ENCODE peak calls at places on chromosomes 7 and 10, in ten cellular contexts. I is left ventricle myocardium inferior; Q is cardiac muscle cell; K is fibroblast of lung; L is NT2/D1; F is CD8-positive, alpha-beta T cell; H is IMR-90; O is heart right ventricle; B is pancreas; S is psoas muscle. R is an unnamed sample.

GRCh38 chr10:53664620-53665019 is 892.0 kb upstream of the MBL2 start:
- DNase-seq in I (no peak), K (peak; percentile 76), B (no peak), Q (peak; percentile 0), L (no peak), H (no peak), O (no peak), F (no peak), S (no peak), R (no peak)

GRCh38 chr10:52474265-52474664 is 160.2 kb downstream of the DKK1 start:
- DNase-seq in Q (no peak), L (no peak), B (no peak), K (no peak), S (no peak), O (no peak), F (no peak), I (no peak), H (no peak), R (no peak)

GRCh38 chr10:31197886-31198285 is 121.1 kb upstream of the ZEB1 start:
- DNase-seq in S (no peak), F (no peak), L (no peak), K (no peak), I (no peak), Q (no peak), O (no peak), H (peak; percentile 78), B (no peak), R (no peak)

GRCh38 chr10:71531485-71532446 is 135.0 kb downstream of the CDH23 start:
- DNase-seq in H (no peak), Q (no peak), B (no peak), S (no peak), L (no peak), O (no peak), I (no peak), F (no peak), K (no peak), R (no peak)

GRCh38 chr10:92916433-92916832 is 68.1 kb downstream of the EXOC6 start:
- DNase-seq in Q (no peak), H (no peak), S (no peak), B (no peak), O (no peak), I (no peak), L (peak; percentile 28), F (no peak), K (no peak), R (no peak)

GRCh38 chr7:4851459-4852422 is 10.1 kb downstream of the PAPOLB start:
- DNase-seq in O (no peak), H (no peak), S (no peak), F (no peak), Q (no peak), I (no peak), L (no peak), B (no peak), K (no peak), R (no peak)

GRCh38 chr10:65861249-65861648 is 1064.6 kb upstream of the LRRTM3 start:
- DNase-seq in F (no peak), S (no peak), B (no peak), L (no peak), K (peak; percentile 16), Q (no peak), I (no peak), H (no peak), O (no peak), R (no peak)

GRCh38 chr7:40393660-40394059 is 258.9 kb downstream of the SUGCT start:
- DNase-seq in S (no peak), Q (no peak), F (no peak), B (no peak), H (no peak), K (no peak), O (no peak), L (no peak), I (no peak), R (no peak)

GRCh38 chr10:102113261-102113955 is 6.8 kb downstream of the LDB1 start:
- DNase-seq in S (no peak), O (no peak), H (no peak), K (no peak), Q (no peak), L (no peak), F (no peak), B (no peak), I (no peak), R (no peak)

GRCh38 chr10:102114861-102115618 is 5.1 kb downstream of the LDB1 start:
- DNase-seq in L (peak; percentile 80), I (peak; percentile 92), B (peak; percentile 94), S (peak; percentile 90), Q (peak; percentile 84), O (peak; percentile 92), K (peak; percentile 71), F (peak; percentile 80), H (peak; percentile 65), R (peak; percentile 96)

GRCh38 chr10:102115775-102116174 is 4.4 kb downstream of the LDB1 start:
- DNase-seq in B (no peak), F (no peak), S (no peak), Q (peak; percentile 18), K (no peak), O (no peak), I (no peak), H (peak; percentile 24), L (no peak), R (no peak)

GRCh38 chr10:102112210-102112817 is 7.9 kb downstream of the LDB1 start:
- DNase-seq in F (no peak), L (no peak), Q (no peak), H (no peak), B (no peak), O (no peak), K (no peak), S (no peak), I (no peak), R (no peak)

GRCh38 chr10:102113956-102114857 is 6.0 kb downstream of the LDB1 start:
- DNase-seq in L (no peak), B (peak; percentile 67), Q (no peak), H (no peak), K (no peak), S (peak; percentile 31), I (peak; percentile 35), O (no peak), F (no peak), R (peak; percentile 81)
- H3K4me1 ChIP-seq in L (peaks cover 8% of the 10 kb centered on the region), B (peaks cover 30% of the 10 kb centered on the region), Q (peaks cover 50% of the 10 kb centered on the region), H (peaks cover 36% of the 10 kb centered on the region), K (peaks cover 34% of the 10 kb centered on the region), S (peaks cover 61% of the 10 kb centered on the region), I (peaks cover 76% of the 10 kb centered on the region), O (peaks cover 67% of the 10 kb centered on the region), F (peaks cover 63% of the 10 kb centered on the region), R (no peaks in the 10 kb centered on the region)

DNA sequence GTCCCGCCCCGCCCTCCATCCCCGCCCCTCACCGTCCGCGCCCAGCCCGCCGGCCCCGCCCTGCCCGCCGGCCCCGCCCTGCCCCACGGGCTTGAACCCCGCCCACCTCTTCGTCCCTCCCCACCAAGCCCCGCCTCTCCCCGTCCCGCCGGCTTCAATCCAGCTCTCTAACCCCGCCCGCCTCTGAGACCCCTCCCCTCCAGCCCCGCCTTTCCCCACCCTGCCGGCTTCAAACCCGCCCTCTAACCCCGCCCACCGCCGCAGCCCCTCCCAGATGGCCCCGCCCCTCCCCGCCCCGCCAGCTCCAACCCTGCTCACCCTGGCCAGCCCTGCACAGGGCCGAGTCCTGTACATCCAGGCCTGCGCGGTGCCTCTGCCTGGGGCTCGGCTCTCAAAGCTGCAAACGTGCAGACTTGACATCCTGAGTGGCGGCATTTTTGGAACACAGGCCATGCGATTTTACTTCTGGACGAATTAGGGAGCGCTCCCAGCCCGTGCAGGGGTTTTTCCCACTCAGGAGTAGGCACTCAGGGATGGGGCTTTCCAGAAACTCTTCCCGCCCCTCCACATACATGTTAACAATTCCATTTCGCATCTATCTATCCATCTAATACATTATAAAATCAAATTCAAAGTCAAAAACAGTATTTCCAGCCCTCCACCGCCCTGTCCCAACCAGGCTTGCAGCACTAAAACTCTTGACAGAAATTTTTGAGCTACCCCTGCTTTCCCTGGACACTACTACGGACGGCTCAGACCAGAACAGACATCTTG is 475 bp upstream of the NMT2 start:
- DNase-seq in F (peak; percentile 96), H (peak; percentile 94), K (peak; percentile 97), I (peak; percentile 96), S (peak; percentile 95), Q (peak; percentile 98), O (peak; percentile 97), B (peak; percentile 97), L (peak; percentile 80), R (peak; percentile 99)
- H3K4me3 ChIP-seq in F (peak overlapping the region; percentile 42), H (no peak overlapping the region), K (no peak overlapping the region), I (peak overlapping the region; percentile 55), S (peak overlapping the region; percentile 48), Q (no peak overlapping the region), O (peak overlapping the region; percentile 22), B (peak overlapping the region; percentile 13), L (no peak overlapping the region), R (no peak overlapping the region)

GRCh38 chr7:47549397-47549796 is 32.5 kb downstream of the TNS3 start:
- DNase-seq in L (no peak), K (no peak), S (no peak), O (no peak), Q (no peak), H (no peak), F (no peak), I (no peak), B (no peak), R (no peak)

GRCh38 chr7:47549916-47550315 is 32.0 kb downstream of the TNS3 start:
- DNase-seq in F (no peak), O (no peak), I (no peak), S (no peak), B (no peak), Q (no peak), H (no peak), L (no peak), K (no peak), R (no peak)

GRCh38 chr7:47546171-47546570 is 35.7 kb downstream of the TNS3 start:
- DNase-seq in L (no peak), O (no peak), B (no peak), K (no peak), Q (no peak), F (no peak), I (no peak), H (no peak), S (no peak), R (no peak)

GRCh38 chr7:47546728-47547494 is 35.0 kb downstream of the TNS3 start:
- DNase-seq in S (no peak), B (no peak), O (no peak), F (no peak), K (no peak), H (no peak), I (no peak), Q (no peak), L (no peak), R (no peak)

GRCh38 chr7:47548546-47548945 is 33.4 kb downstream of the TNS3 start:
- DNase-seq in L (no peak), B (no peak), I (peak; percentile 10), K (no peak), S (no peak), Q (no peak), F (no peak), O (no peak), H (no peak), R (no peak)
- H3K4me1 ChIP-seq in L (peaks cover 11% of the 10 kb centered on the region), B (no peaks in the 10 kb centered on the region), I (peaks cover 28% of the 10 kb centered on the region), K (peaks cover 8% of the 10 kb centered on the region), S (no peaks in the 10 kb centered on the region), Q (no peaks in the 10 kb centered on the region), F (no peaks in the 10 kb centered on the region), O (peaks cover 35% of the 10 kb centered on the region), H (peaks cover 12% of the 10 kb centered on the region), R (peaks cover 5% of the 10 kb centered on the region)

DNA sequence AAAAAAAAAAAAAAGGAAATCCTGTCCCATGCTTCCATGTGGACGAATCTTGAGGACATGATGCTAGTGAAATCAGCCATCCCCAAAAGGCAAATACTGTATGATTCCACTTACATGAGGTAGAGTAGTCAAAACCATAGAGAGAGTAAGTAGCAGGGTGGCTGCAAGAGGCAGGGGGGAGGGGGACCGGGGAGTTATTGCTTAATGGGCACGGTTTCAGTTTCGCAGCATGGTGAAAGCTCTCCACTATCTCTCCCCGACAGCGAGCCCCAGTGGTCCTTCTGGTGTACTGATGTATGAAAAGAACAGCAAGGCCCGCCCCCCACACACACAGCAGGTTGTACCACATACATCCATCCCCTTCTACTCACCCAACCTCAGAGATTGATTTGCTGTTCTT is 32.8 kb downstream of the NOD1 start:
- DNase-seq in L (no peak), H (peak; percentile 66), Q (peak; percentile 90), I (peak; percentile 76), K (peak; percentile 90), S (peak; percentile 67), B (no peak), F (peak; percentile 57), O (peak; percentile 74), R (peak; percentile 76)
- H3K4me3 ChIP-seq in L (no peak overlapping the region), H (no peak overlapping the region), Q (no peak overlapping the region), I (no peak overlapping the region), K (no peak overlapping the region), S (no peak overlapping the region), B (no peak overlapping the region), F (no peak overlapping the region), O (no peak overlapping the region), R (no peak overlapping the region)